ENCODE peak calls at places on chromosome 2, in four cellular contexts. C, O, F and S are unnamed samples.

GRCh38 chr2:25029183-25029554 is 12.7 kb upstream of the EFR3B start:
- DNase-seq in O (no peak), C (no peak), F (no peak), S (no peak)

GRCh38 chr2:46643951-46644350 is 164.6 kb downstream of the TMEM247 start:
- DNase-seq in C (no peak), O (no peak), F (no peak), S (no peak)

GRCh38 chr2:85763831-85764230 is 10.0 kb downstream of the ATOH8 start:
- DNase-seq in C (no peak), O (no peak), F (no peak), S (no peak)

GRCh38 chr2:62195421-62196277 is at the start of gene B3GNT2:
- DNase-seq in F (peak; percentile 97), C (peak; percentile 19), O (peak; percentile 93), S (peak; percentile 74)

GRCh38 chr2:111903930-111904439 is 5.6 kb downstream of the MERTK start:
- DNase-seq in F (no peak), C (no peak), O (no peak), S (no peak)

GRCh38 chr2:232901711-232902578 is 31.9 kb downstream of the SNORC start:
- DNase-seq in C (peak; percentile 83), F (peak; percentile 48), O (peak; percentile 29), S (no peak)

GRCh38 chr2:178756343-178756742 is 50.9 kb downstream of the TTN start:
- DNase-seq in C (no peak), O (no peak), F (no peak), S (no peak)

GRCh38 chr2:177572236-177572671 is 179.7 kb downstream of the AGPS start:
- DNase-seq in O (no peak), C (no peak), F (no peak), S (no peak)

GRCh38 chr2:39094717-39095363 is 26.0 kb downstream of the SOS1 start:
- DNase-seq in O (no peak), C (no peak), F (no peak), S (peak; percentile 24)

GRCh38 chr2:46481541-46482193 is 2.3 kb downstream of the TMEM247 start:
- DNase-seq in F (no peak), C (no peak), O (no peak), S (no peak)

GRCh38 chr2:17107131-17107530 is 411.1 kb downstream of the RAD51AP2 start:
- DNase-seq in F (no peak), C (no peak), O (no peak), S (no peak)

GRCh38 chr2:213232649-213233437 is 51.4 kb upstream of the SPAG16 start:
- DNase-seq in C (no peak), O (no peak), F (no peak), S (no peak)

GRCh38 chr2:171225302-171225980 is 64.7 kb upstream of the TLK1 start:
- DNase-seq in O (peak; percentile 25), C (peak; percentile 88), F (no peak), S (no peak)

GRCh38 chr2:120769076-120769786 is 33.6 kb downstream of the GLI2 start:
- DNase-seq in C (no peak), F (no peak), O (no peak), S (no peak)

GRCh38 chr2:172427256-172427989 is at the start of gene ITGA6:
- DNase-seq in F (peak; percentile 87), O (peak; percentile 76), C (peak; percentile 83), S (peak; percentile 78)

GRCh38 chr2:120862254-120863172 is 126.8 kb downstream of the GLI2 start:
- DNase-seq in O (no peak), C (no peak), F (no peak), S (no peak)

GRCh38 chr2:88658890-88659881 is 31.9 kb upstream of the EIF2AK3 start:
- DNase-seq in C (no peak), O (peak; percentile 39), F (no peak), S (peak; percentile 86)

GRCh38 chr2:242085941-242086621 is 216.6 kb downstream of the RTP5 start:
- DNase-seq in O (no peak), F (no peak), C (no peak), S (no peak)

GRCh38 chr2:202510911-202511310 is 123.9 kb upstream of the FAM117B start:
- DNase-seq in C (no peak), F (no peak), O (no peak), S (no peak)

GRCh38 chr2:46382331-46383112 is 85.3 kb downstream of the EPAS1 start:
- DNase-seq in F (no peak), O (no peak), C (no peak), S (no peak)

GRCh38 chr2:230472619-230473018 is 56.6 kb downstream of the SP100 start:
- DNase-seq in O (no peak), C (peak; percentile 16), F (no peak), S (no peak)

GRCh38 chr2:159157361-159158045 is 129.0 kb downstream of the WDSUB1 start:
- DNase-seq in O (no peak), F (no peak), C (no peak), S (no peak)

GRCh38 chr2:217805679-217806479 is 196.9 kb downstream of the TNS1 start:
- DNase-seq in C (no peak), O (no peak), F (no peak), S (no peak)

GRCh38 chr2:41912337-41912736 is 135.5 kb upstream of the PKDCC start:
- DNase-seq in O (no peak), F (no peak), C (no peak), S (no peak)

GRCh38 chr2:112579280-112579679 is 5.1 kb upstream of the CHCHD5 start:
- DNase-seq in C (no peak), O (no peak), F (no peak), S (peak; percentile 31)

GRCh38 chr2:181742908-181743722 is 62.8 kb upstream of the NEUROD1 start:
- DNase-seq in F (peak; percentile 35), O (peak; percentile 39), C (peak; percentile 68), S (peak; percentile 54)

GRCh38 chr2:220446106-220446712 is 818.8 kb downstream of the SLC4A3 start:
- DNase-seq in O (no peak), C (no peak), F (no peak), S (no peak)

GRCh38 chr2:26080356-26080755 is 46.5 kb downstream of the RAB10 start:
- DNase-seq in O (no peak), F (no peak), C (no peak), S (no peak)

GRCh38 chr2:201182650-201183372 is at the start of gene CASP10:
- DNase-seq in O (peak; percentile 83), F (no peak), C (peak; percentile 53), S (no peak)

GRCh38 chr2:27032495-27033252 is at the start of gene TMEM214:
- DNase-seq in C (peak; percentile 71), F (peak; percentile 99), O (peak; percentile 93), S (peak; percentile 86)

GRCh38 chr2:150261691-150262090 is 225.8 kb downstream of the RND3 start:
- DNase-seq in O (no peak), C (no peak), F (no peak), S (no peak)

GRCh38 chr2:150259746-150260145 is 227.7 kb downstream of the RND3 start:
- DNase-seq in C (no peak), F (no peak), O (no peak), S (no peak)

GRCh38 chr2:150255528-150255927 is 231.9 kb downstream of the RND3 start:
- DNase-seq in C (no peak), F (no peak), O (no peak), S (no peak)

DNA sequence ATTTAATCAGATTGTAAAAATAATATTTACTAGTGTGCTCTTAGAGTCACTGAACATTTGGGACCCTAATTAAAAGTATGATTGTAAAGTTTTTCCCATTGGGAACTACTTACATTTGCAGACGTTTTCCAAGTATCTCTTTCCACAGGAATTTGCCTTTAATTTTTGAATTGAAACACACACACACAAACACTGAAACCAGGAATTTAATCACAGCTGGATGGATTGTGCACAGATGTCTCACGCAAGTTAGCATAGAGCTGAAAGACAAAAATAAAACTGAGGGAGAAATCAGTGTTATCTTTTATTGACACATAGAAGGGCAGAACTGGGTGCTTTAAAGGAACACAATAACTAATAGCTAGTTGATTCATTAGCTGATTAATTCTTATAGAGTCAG is 230.7 kb downstream of the RND3 start:
- DNase-seq in O (no peak), F (no peak), C (no peak), S (no peak)
- TF ChIP-seq JUND in O (no peak), F (no peak), C (no peak), S (no peak)

DNA sequence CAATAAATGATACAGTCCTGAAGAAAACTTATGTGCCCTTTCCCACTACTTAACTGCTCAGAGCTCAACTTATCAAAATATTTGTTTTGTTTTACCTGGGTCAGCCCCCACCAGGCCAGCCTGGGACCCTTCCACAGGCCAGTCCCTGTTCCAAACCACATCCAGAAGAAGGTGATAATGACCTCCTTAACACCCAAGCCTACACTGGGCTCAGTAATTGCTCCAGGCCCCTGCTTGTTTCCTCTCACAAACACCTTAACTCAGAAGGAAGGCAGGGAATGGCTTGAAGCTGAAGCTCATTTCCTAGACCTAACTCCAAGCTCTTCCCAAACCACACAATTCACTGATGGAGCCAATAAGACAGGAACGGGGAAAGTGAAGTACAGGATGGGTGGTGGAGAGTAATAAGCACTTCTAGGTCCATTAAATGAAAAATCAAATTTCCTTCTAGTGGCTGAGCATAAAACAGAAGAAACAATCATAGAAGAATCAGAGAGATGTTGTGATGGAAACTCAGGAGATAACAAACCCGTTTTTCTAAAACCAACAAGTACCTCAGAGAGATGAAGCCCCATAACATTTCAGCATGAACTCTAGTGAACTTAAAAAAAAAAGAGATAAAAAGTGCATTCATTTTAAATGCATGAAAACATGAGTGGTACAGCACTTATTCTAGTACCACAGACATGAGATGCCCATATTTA is 133.4 kb upstream of the ITGB6 start:
- DNase-seq in O (no peak), C (no peak), F (no peak), S (no peak)
- TF ChIP-seq JUND in O (no peak), C (no peak), F (no peak), S (no peak)

GRCh38 chr2:173956454-173956853 is 8.7 kb downstream of the SP3 start:
- DNase-seq in O (no peak), C (no peak), F (no peak), S (no peak)
- TF ChIP-seq JUND in O (no peak), C (no peak), F (no peak), S (no peak)

GRCh38 chr2:141676139-141676538 is 454.7 kb downstream of the LRP1B start:
- DNase-seq in F (no peak), O (no peak), C (no peak), S (no peak)
- TF ChIP-seq JUND in F (no peak), O (no peak), C (no peak), S (no peak)